ENCODE peak calls at places on chromosomes 3 and 15, in eight cellular contexts. One of them, this sample, is unnamed.

GRCh38 chr15:40093224-40093842 is 15.3 kb downstream of the BMF start:
- DNase-seq in HFFc6: peak
- DNase-seq in WTC11: no peak
- DNase-seq in tibial nerve: no peak
- DNase-seq in CD4-positive, alpha-beta T cell: no peak
- DNase-seq in neural crest cell: no peak
- DNase-seq in cardiac fibroblast: no peak
- DNase-seq in AG09319: no peak
- DNase-seq in this sample: no peak

GRCh38 chr15:95958417-95958816 is 372.1 kb upstream of the NR2F2 start:
- DNase-seq in HFFc6: no peak
- DNase-seq in WTC11: no peak
- DNase-seq in tibial nerve: no peak
- DNase-seq in CD4-positive, alpha-beta T cell: no peak
- DNase-seq in neural crest cell: no peak
- DNase-seq in cardiac fibroblast: no peak
- DNase-seq in AG09319: no peak
- DNase-seq in this sample: no peak

GRCh38 chr3:187286467-187287059 is 5.0 kb downstream of the MASP1 start:
- DNase-seq in HFFc6: peak
- DNase-seq in WTC11: no peak
- DNase-seq in tibial nerve: no peak
- DNase-seq in CD4-positive, alpha-beta T cell: no peak
- DNase-seq in neural crest cell: no peak
- DNase-seq in cardiac fibroblast: peak
- DNase-seq in AG09319: peak
- DNase-seq in this sample: no peak

GRCh38 chr3:186442162-186442561 is 80.1 kb upstream of the DGKG start:
- DNase-seq in HFFc6: no peak
- DNase-seq in WTC11: no peak
- DNase-seq in tibial nerve: no peak
- DNase-seq in CD4-positive, alpha-beta T cell: no peak
- DNase-seq in neural crest cell: no peak
- DNase-seq in cardiac fibroblast: no peak
- DNase-seq in AG09319: no peak
- DNase-seq in this sample: no peak

GRCh38 chr3:102006812-102007485 is 157.6 kb downstream of the NFKBIZ start:
- DNase-seq in HFFc6: peak
- DNase-seq in WTC11: no peak
- DNase-seq in tibial nerve: peak
- DNase-seq in CD4-positive, alpha-beta T cell: no peak
- DNase-seq in neural crest cell: no peak
- DNase-seq in cardiac fibroblast: peak
- DNase-seq in AG09319: peak
- DNase-seq in this sample: no peak

GRCh38 chr3:6921041-6921440 is 60.1 kb downstream of the GRM7 start:
- DNase-seq in HFFc6: no peak
- DNase-seq in WTC11: no peak
- DNase-seq in tibial nerve: no peak
- DNase-seq in CD4-positive, alpha-beta T cell: no peak
- DNase-seq in neural crest cell: no peak
- DNase-seq in cardiac fibroblast: no peak
- DNase-seq in AG09319: no peak
- DNase-seq in this sample: no peak

GRCh38 chr15:40477703-40478269 is 7.0 kb downstream of the CHST14 start:
- DNase-seq in HFFc6: no peak
- DNase-seq in WTC11: no peak
- DNase-seq in tibial nerve: no peak
- DNase-seq in CD4-positive, alpha-beta T cell: no peak
- DNase-seq in neural crest cell: no peak
- DNase-seq in cardiac fibroblast: no peak
- DNase-seq in AG09319: no peak
- DNase-seq in this sample: no peak

GRCh38 chr3:88113311-88114162 is 36.2 kb upstream of the C3orf38 start:
- DNase-seq in HFFc6: peak
- DNase-seq in WTC11: peak
- DNase-seq in tibial nerve: peak
- DNase-seq in CD4-positive, alpha-beta T cell: peak
- DNase-seq in neural crest cell: peak
- DNase-seq in cardiac fibroblast: peak
- DNase-seq in AG09319: peak
- DNase-seq in this sample: peak

GRCh38 chr3:11950576-11950975 is 53.6 kb upstream of the SYN2 start:
- DNase-seq in HFFc6: no peak
- DNase-seq in WTC11: no peak
- DNase-seq in tibial nerve: no peak
- DNase-seq in CD4-positive, alpha-beta T cell: no peak
- DNase-seq in neural crest cell: no peak
- DNase-seq in cardiac fibroblast: no peak
- DNase-seq in AG09319: no peak
- DNase-seq in this sample: no peak

GRCh38 chr3:45055032-45055410 is 28.9 kb downstream of the CLEC3B start:
- DNase-seq in HFFc6: peak
- DNase-seq in WTC11: no peak
- DNase-seq in tibial nerve: no peak
- DNase-seq in CD4-positive, alpha-beta T cell: no peak
- DNase-seq in neural crest cell: no peak
- DNase-seq in cardiac fibroblast: peak
- DNase-seq in AG09319: peak
- DNase-seq in this sample: no peak

GRCh38 chr3:16945330-16945729 is 60.6 kb downstream of the PLCL2 start:
- DNase-seq in HFFc6: peak
- DNase-seq in WTC11: no peak
- DNase-seq in tibial nerve: no peak
- DNase-seq in CD4-positive, alpha-beta T cell: no peak
- DNase-seq in neural crest cell: no peak
- DNase-seq in cardiac fibroblast: peak
- DNase-seq in AG09319: no peak
- DNase-seq in this sample: no peak
- TF ChIP-seq CTCF in HFFc6: peak
- TF ChIP-seq CTCF in WTC11: no peak
- TF ChIP-seq CTCF in tibial nerve: no peak
- TF ChIP-seq CTCF in CD4-positive, alpha-beta T cell: no peak
- TF ChIP-seq CTCF in neural crest cell: no peak
- TF ChIP-seq CTCF in cardiac fibroblast: no peak
- TF ChIP-seq CTCF in AG09319: no peak
- TF ChIP-seq CTCF in this sample: no peak

GRCh38 chr3:177234121-177234520 is 36.8 kb upstream of the TBL1XR1 start:
- DNase-seq in HFFc6: no peak
- DNase-seq in WTC11: no peak
- DNase-seq in tibial nerve: no peak
- DNase-seq in CD4-positive, alpha-beta T cell: no peak
- DNase-seq in neural crest cell: no peak
- DNase-seq in cardiac fibroblast: peak
- DNase-seq in AG09319: no peak
- DNase-seq in this sample: no peak
- TF ChIP-seq CTCF in HFFc6: no peak
- TF ChIP-seq CTCF in WTC11: no peak
- TF ChIP-seq CTCF in tibial nerve: no peak
- TF ChIP-seq CTCF in CD4-positive, alpha-beta T cell: no peak
- TF ChIP-seq CTCF in neural crest cell: no peak
- TF ChIP-seq CTCF in cardiac fibroblast: no peak
- TF ChIP-seq CTCF in AG09319: no peak
- TF ChIP-seq CTCF in this sample: no peak

GRCh38 chr3:133934996-133935842 is 39.5 kb upstream of the RAB6B start:
- DNase-seq in HFFc6: no peak
- DNase-seq in WTC11: no peak
- DNase-seq in tibial nerve: no peak
- DNase-seq in CD4-positive, alpha-beta T cell: no peak
- DNase-seq in neural crest cell: no peak
- DNase-seq in cardiac fibroblast: no peak
- DNase-seq in AG09319: no peak
- DNase-seq in this sample: peak

GRCh38 chr3:133935843-133936825 is 40.5 kb upstream of the RAB6B start:
- DNase-seq in HFFc6: no peak
- DNase-seq in WTC11: no peak
- DNase-seq in tibial nerve: no peak
- DNase-seq in CD4-positive, alpha-beta T cell: no peak
- DNase-seq in neural crest cell: no peak
- DNase-seq in cardiac fibroblast: no peak
- DNase-seq in AG09319: no peak
- DNase-seq in this sample: peak

GRCh38 chr3:133937756-133938601 is 42.3 kb upstream of the RAB6B start:
- DNase-seq in HFFc6: peak
- DNase-seq in WTC11: no peak
- DNase-seq in tibial nerve: peak
- DNase-seq in CD4-positive, alpha-beta T cell: no peak
- DNase-seq in neural crest cell: no peak
- DNase-seq in cardiac fibroblast: peak
- DNase-seq in AG09319: peak
- DNase-seq in this sample: peak

GRCh38 chr3:133938770-133939495 is 43.3 kb upstream of the RAB6B start:
- DNase-seq in HFFc6: no peak
- DNase-seq in WTC11: no peak
- DNase-seq in tibial nerve: no peak
- DNase-seq in CD4-positive, alpha-beta T cell: no peak
- DNase-seq in neural crest cell: no peak
- DNase-seq in cardiac fibroblast: peak
- DNase-seq in AG09319: no peak
- DNase-seq in this sample: peak

DNA sequence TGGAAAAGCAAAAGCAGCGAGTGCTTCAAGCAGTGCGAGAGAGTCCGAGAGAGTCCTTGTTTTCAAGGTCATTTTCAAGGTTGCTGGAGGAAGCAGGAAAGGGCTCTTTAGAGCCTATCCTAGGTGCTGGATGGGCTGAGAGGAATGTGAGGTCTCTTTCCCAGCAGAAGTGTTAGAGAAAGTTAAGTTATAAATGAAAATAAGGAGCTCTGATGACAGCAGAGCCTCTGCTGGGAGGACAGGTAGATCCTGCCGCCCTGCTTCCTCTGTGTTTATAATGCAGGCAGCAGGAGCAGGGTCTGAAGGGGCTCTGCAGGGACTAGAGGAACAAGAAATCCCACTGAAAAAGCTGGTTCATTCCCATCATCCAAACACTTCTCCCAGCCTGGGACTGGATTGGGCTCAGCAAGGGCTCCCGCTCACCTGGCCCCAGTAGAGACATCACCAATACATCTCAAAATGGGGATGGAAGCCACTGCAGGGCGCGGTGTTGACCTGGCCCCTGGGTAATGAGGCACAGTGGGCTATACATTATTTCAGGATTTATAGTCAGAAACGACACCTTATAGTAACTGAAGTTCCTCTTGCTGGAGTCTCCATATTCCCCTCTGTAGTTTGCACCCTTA is 41.5 kb upstream of the RAB6B start:
- DNase-seq in HFFc6: no peak
- DNase-seq in WTC11: no peak
- DNase-seq in tibial nerve: no peak
- DNase-seq in CD4-positive, alpha-beta T cell: no peak
- DNase-seq in neural crest cell: no peak
- DNase-seq in cardiac fibroblast: no peak
- DNase-seq in AG09319: no peak
- DNase-seq in this sample: peak
- TF ChIP-seq CTCF in HFFc6: no peak
- TF ChIP-seq CTCF in WTC11: no peak
- TF ChIP-seq CTCF in tibial nerve: no peak
- TF ChIP-seq CTCF in CD4-positive, alpha-beta T cell: no peak
- TF ChIP-seq CTCF in neural crest cell: no peak
- TF ChIP-seq CTCF in cardiac fibroblast: no peak
- TF ChIP-seq CTCF in AG09319: no peak
- TF ChIP-seq CTCF in this sample: no peak

DNA sequence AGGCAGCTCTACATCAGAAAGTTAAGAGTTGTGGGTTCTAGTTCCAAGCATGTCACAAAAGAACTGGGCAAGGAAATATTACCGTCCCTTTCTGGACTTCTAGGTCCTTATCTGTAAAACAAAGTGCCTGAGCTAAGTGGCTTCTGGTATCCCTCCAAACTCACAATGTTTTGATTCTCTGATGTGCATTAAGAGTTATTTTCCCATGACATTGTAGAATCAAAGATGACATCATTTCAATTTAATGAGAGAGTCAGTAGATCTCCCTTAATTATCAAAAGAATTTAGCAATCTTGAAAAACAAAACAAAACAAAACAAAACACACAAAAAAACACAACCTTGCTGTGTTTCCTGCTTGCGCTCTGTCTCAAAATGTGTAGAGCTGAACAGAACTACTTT is 88.7 kb downstream of the DUT start:
- DNase-seq in HFFc6: no peak
- DNase-seq in WTC11: no peak
- DNase-seq in tibial nerve: no peak
- DNase-seq in CD4-positive, alpha-beta T cell: no peak
- DNase-seq in neural crest cell: no peak
- DNase-seq in cardiac fibroblast: no peak
- DNase-seq in AG09319: no peak
- DNase-seq in this sample: no peak
- TF ChIP-seq CTCF in HFFc6: no peak
- TF ChIP-seq CTCF in WTC11: no peak
- TF ChIP-seq CTCF in tibial nerve: no peak
- TF ChIP-seq CTCF in CD4-positive, alpha-beta T cell: no peak
- TF ChIP-seq CTCF in neural crest cell: no peak
- TF ChIP-seq CTCF in cardiac fibroblast: no peak
- TF ChIP-seq CTCF in AG09319: no peak
- TF ChIP-seq CTCF in this sample: no peak

GRCh38 chr3:149969110-149969944 is 1.4 kb downstream of the PFN2 start:
- DNase-seq in HFFc6: peak
- DNase-seq in WTC11: peak
- DNase-seq in tibial nerve: peak
- DNase-seq in CD4-positive, alpha-beta T cell: no peak
- DNase-seq in neural crest cell: peak
- DNase-seq in cardiac fibroblast: peak
- DNase-seq in AG09319: peak
- DNase-seq in this sample: peak
- TF ChIP-seq CTCF in HFFc6: peak
- TF ChIP-seq CTCF in WTC11: no peak
- TF ChIP-seq CTCF in tibial nerve: no peak
- TF ChIP-seq CTCF in CD4-positive, alpha-beta T cell: no peak
- TF ChIP-seq CTCF in neural crest cell: no peak
- TF ChIP-seq CTCF in cardiac fibroblast: no peak
- TF ChIP-seq CTCF in AG09319: peak
- TF ChIP-seq CTCF in this sample: no peak

DNA sequence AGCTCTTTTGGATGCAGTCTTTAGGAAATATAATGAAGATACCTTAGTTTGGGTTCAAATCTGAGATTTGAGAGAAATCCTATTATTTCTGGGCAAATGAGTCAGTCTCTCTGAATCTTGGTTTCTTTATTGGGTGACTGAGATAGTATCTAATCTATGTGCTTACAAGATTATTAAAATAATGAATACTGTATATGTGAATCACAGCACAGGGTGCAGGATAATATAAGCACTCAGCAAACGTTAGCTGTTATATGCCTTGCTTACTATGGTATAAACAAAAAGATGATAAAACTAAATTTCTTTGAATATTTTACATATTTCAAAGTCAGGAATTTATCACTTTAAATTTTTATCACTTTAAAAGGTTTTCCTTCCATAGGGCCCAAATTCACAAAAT is 29.6 kb downstream of the FGF7 start:
- DNase-seq in HFFc6: peak
- DNase-seq in WTC11: no peak
- DNase-seq in tibial nerve: no peak
- DNase-seq in CD4-positive, alpha-beta T cell: no peak
- DNase-seq in neural crest cell: no peak
- DNase-seq in cardiac fibroblast: no peak
- DNase-seq in AG09319: no peak
- DNase-seq in this sample: no peak
- TF ChIP-seq CTCF in HFFc6: no peak
- TF ChIP-seq CTCF in WTC11: no peak
- TF ChIP-seq CTCF in tibial nerve: no peak
- TF ChIP-seq CTCF in CD4-positive, alpha-beta T cell: no peak
- TF ChIP-seq CTCF in neural crest cell: no peak
- TF ChIP-seq CTCF in cardiac fibroblast: no peak
- TF ChIP-seq CTCF in AG09319: no peak
- TF ChIP-seq CTCF in this sample: no peak

This sample was measured in Calu3.